ENCODE peak calls at places on chromosomes 1 and 21, in six cellular contexts. D is amniotic stem cell; T is activated CD4-positive, CD25-positive, alpha-beta regulatory T cell; N is GOT3; X is Ammon's horn; Q is CD8-positive, alpha-beta T cell. K is an unnamed sample.

GRCh38 chr1:228226956-228227791 is 19.3 kb downstream of the OBSCN start:
- DNase-seq in Q (no peak), T (no peak), X (no peak), D (no peak), N (no peak), K (no peak)

GRCh38 chr1:84412316-84412942 is 14.1 kb downstream of the DNASE2B start:
- DNase-seq in X (no peak), D (peak), T (no peak), N (no peak), Q (no peak), K (no peak)

GRCh38 chr1:178263341-178263740 is 169.4 kb downstream of the RASAL2 start:
- DNase-seq in X (peak), Q (no peak), D (no peak), T (no peak), N (no peak), K (no peak)

GRCh38 chr1:217260676-217261075 is 370.2 kb downstream of the GPATCH2 start:
- DNase-seq in T (no peak), Q (no peak), N (no peak), D (no peak), X (no peak), K (no peak)

GRCh38 chr1:34108269-34108668 is 56.8 kb downstream of the CSMD2 start:
- DNase-seq in X (no peak), T (no peak), D (no peak), Q (no peak), N (no peak), K (no peak)

GRCh38 chr1:13813398-13814012 is 113.5 kb downstream of the PRDM2 start:
- DNase-seq in N (no peak), X (peak), D (no peak), T (peak), Q (peak), K (no peak)

GRCh38 chr1:9833632-9834031 is 9.9 kb upstream of the CLSTN1 start:
- DNase-seq in Q (no peak), T (no peak), D (no peak), X (no peak), N (no peak), K (no peak)

GRCh38 chr1:167057297-167057688 is 32.9 kb downstream of the GPA33 start:
- DNase-seq in T (no peak), D (no peak), N (no peak), Q (no peak), X (peak), K (peak)

GRCh38 chr1:230109871-230110667 is 43.0 kb downstream of the GALNT2 start:
- DNase-seq in X (no peak), N (no peak), T (peak), D (no peak), Q (no peak), K (no peak)

GRCh38 chr1:181131255-181131901 is 42.9 kb downstream of the IER5 start:
- DNase-seq in T (no peak), N (no peak), Q (no peak), X (no peak), D (no peak), K (no peak)

GRCh38 chr1:232166942-232167341 is 463.0 kb downstream of the SIPA1L2 start:
- DNase-seq in N (no peak), T (no peak), D (no peak), Q (no peak), X (no peak), K (no peak)

GRCh38 chr1:96722161-96722908 is 751 bp downstream of the PTBP2 start:
- DNase-seq in X (peak), N (no peak), T (no peak), Q (peak), D (peak), K (peak)

GRCh38 chr21:25031750-25032149 is 575.5 kb downstream of the MRPL39 start:
- DNase-seq in T (no peak), X (no peak), D (no peak), N (no peak), Q (no peak), K (no peak)

GRCh38 chr1:109724933-109725332 is 12.9 kb downstream of the GSTM5 start:
- DNase-seq in X (no peak), N (no peak), D (no peak), Q (no peak), T (no peak), K (no peak)

GRCh38 chr1:199867601-199868000 is 159.9 kb upstream of the NR5A2 start:
- DNase-seq in X (no peak), N (no peak), D (no peak), T (no peak), Q (no peak), K (no peak)

GRCh38 chr1:55584521-55585401 is 369.6 kb upstream of the USP24 start:
- DNase-seq in X (peak), D (no peak), Q (no peak), T (no peak), N (no peak), K (peak)

GRCh38 chr1:29245876-29246275 is 9.6 kb downstream of the PTPRU start:
- DNase-seq in N (no peak), T (no peak), X (peak), D (no peak), Q (no peak), K (peak)

GRCh38 chr1:172482044-172482443 is 38.2 kb upstream of the PIGC start:
- DNase-seq in N (no peak), T (no peak), X (no peak), D (no peak), Q (no peak), K (no peak)

GRCh38 chr1:233172201-233172600 is 123.3 kb downstream of the PCNX2 start:
- DNase-seq in X (peak), N (no peak), T (no peak), Q (no peak), D (no peak), K (peak)

GRCh38 chr21:45977396-45977795 is 4.2 kb upstream of the COL6A1 start:
- DNase-seq in T (no peak), D (no peak), N (no peak), X (no peak), Q (no peak), K (no peak)

GRCh38 chr1:85649591-85649990 is 58.6 kb downstream of the ZNHIT6 start:
- DNase-seq in D (no peak), X (no peak), Q (no peak), T (no peak), N (no peak), K (peak)

GRCh38 chr1:161799792-161800191 is 33.7 kb downstream of the ATF6 start:
- DNase-seq in Q (no peak), D (no peak), X (no peak), T (no peak), N (no peak), K (no peak)

GRCh38 chr1:118136511-118136937 is 48.5 kb downstream of the SPAG17 start:
- DNase-seq in Q (no peak), X (no peak), D (no peak), N (no peak), T (no peak), K (no peak)

GRCh38 chr1:46039571-46040052 is 92.8 kb downstream of the PIK3R3 start:
- DNase-seq in D (no peak), T (no peak), X (peak), N (no peak), Q (no peak), K (peak)